ENCODE peak calls at places on chromosomes 5 and 9, in ten cellular contexts. J, S, G, A, Z, M, O, E, D and V are unnamed samples.

GRCh38 chr5:109990723-109991359 is 301.1 kb downstream of the MAN2A1 start:
- DNase-seq in J (no peak), S (no peak), G (no peak), A (no peak), Z (no peak), M (no peak), O (no peak), E (no peak), D (no peak), V (no peak)

GRCh38 chr9:106859957-106860715 is 2.8 kb upstream of the ZNF462 start:
- DNase-seq in J (no peak), S (peak; percentile 64), G (no peak), A (peak; percentile 23), Z (no peak), M (no peak), O (peak; percentile 44), E (no peak), D (no peak), V (no peak)

GRCh38 chr5:146805099-146805498 is 73.5 kb downstream of the PPP2R2B start:
- DNase-seq in J (no peak), S (no peak), G (no peak), A (no peak), Z (no peak), M (no peak), O (peak; percentile 72), E (no peak), D (no peak), V (no peak)

GRCh38 chr5:60102961-60103683 is 209.6 kb upstream of the PDE4D start:
- DNase-seq in J (no peak), S (no peak), G (no peak), A (no peak), Z (no peak), M (no peak), O (peak; percentile 89), E (no peak), D (no peak), V (no peak)

GRCh38 chr9:34341659-34342266 is 12.4 kb downstream of the NUDT2 start:
- DNase-seq in J (no peak), S (no peak), G (no peak), A (no peak), Z (no peak), M (no peak), O (no peak), E (no peak), D (no peak), V (no peak)

GRCh38 chr9:97907051-97907450 is 15.2 kb downstream of the TRMO start:
- DNase-seq in J (no peak), S (no peak), G (peak; percentile 42), A (no peak), Z (peak; percentile 14), M (no peak), O (no peak), E (peak; percentile 81), D (no peak), V (no peak)

GRCh38 chr5:15584528-15584927 is 84.5 kb downstream of the FBXL7 start:
- DNase-seq in J (no peak), S (no peak), G (no peak), A (no peak), Z (no peak), M (no peak), O (no peak), E (no peak), D (no peak), V (no peak)

GRCh38 chr5:61273279-61273678 is 58.8 kb upstream of the ZSWIM6 start:
- DNase-seq in J (no peak), S (no peak), G (no peak), A (no peak), Z (no peak), M (no peak), O (no peak), E (no peak), D (no peak), V (no peak)

GRCh38 chr9:98795970-98796363 is 388 bp downstream of the ANKS6 start:
- DNase-seq in J (no peak), S (no peak), G (no peak), A (no peak), Z (no peak), M (no peak), O (no peak), E (peak; percentile 75), D (no peak), V (no peak)

GRCh38 chr5:9382511-9382910 is 163.4 kb downstream of the SEMA5A start:
- DNase-seq in J (no peak), S (no peak), G (no peak), A (no peak), Z (no peak), M (no peak), O (no peak), E (no peak), D (no peak), V (no peak)

GRCh38 chr5:121691478-121691877 is 160.2 kb upstream of the FTMT start:
- DNase-seq in J (no peak), S (no peak), G (no peak), A (no peak), Z (no peak), M (no peak), O (no peak), E (no peak), D (no peak), V (no peak)

GRCh38 chr5:61207884-61208283 is 45.6 kb upstream of the SMIM15 start:
- DNase-seq in J (no peak), S (no peak), G (no peak), A (no peak), Z (no peak), M (no peak), O (no peak), E (no peak), D (no peak), V (no peak)

GRCh38 chr9:91120200-91120599 is 241.5 kb downstream of the AUH start:
- DNase-seq in J (no peak), S (no peak), G (no peak), A (no peak), Z (no peak), M (no peak), O (no peak), E (no peak), D (no peak), V (no peak)

GRCh38 chr9:75168270-75169185 is 80.2 kb downstream of the OSTF1 start:
- DNase-seq in J (no peak), S (no peak), G (no peak), A (no peak), Z (no peak), M (no peak), O (no peak), E (no peak), D (no peak), V (no peak)

GRCh38 chr9:116101516-116101915 is 52.1 kb upstream of the PAPPA start:
- DNase-seq in J (no peak), S (no peak), G (no peak), A (no peak), Z (no peak), M (no peak), O (peak; percentile 53), E (no peak), D (no peak), V (no peak)